ENCODE peak calls at places on chromosomes 6 and 20, in seven cellular contexts. L, F, E, H, K, S and W are unnamed samples.

GRCh38 chr6:82836022-82836575 is 229.5 kb downstream of the UBE3D start:
- DNase-seq in K (no peak), E (no peak), S (no peak), H (no peak), L (no peak), F (no peak), W (no peak)

GRCh38 chr6:56073315-56073714 is 174.1 kb downstream of the COL21A1 start:
- DNase-seq in L (no peak), E (no peak), S (no peak), F (peak; percentile 65), K (no peak), H (no peak), W (no peak)

GRCh38 chr6:87139236-87139635 is 16.1 kb upstream of the ZNF292 start:
- DNase-seq in K (no peak), F (peak; percentile 41), E (peak; percentile 60), L (peak; percentile 53), H (peak; percentile 30), S (no peak), W (peak; percentile 56)

GRCh38 chr6:36336779-36337194 is at the start of gene BNIP5:
- DNase-seq in F (no peak), E (no peak), L (no peak), K (no peak), H (no peak), S (no peak), W (no peak)

GRCh38 chr20:957544-957943 is 41.4 kb upstream of the ANGPT4 start:
- DNase-seq in K (no peak), F (peak; percentile 5), S (no peak), H (no peak), L (peak; percentile 26), E (no peak), W (no peak)

GRCh38 chr6:105839266-105839665 is 246.9 kb upstream of the PRDM1 start:
- DNase-seq in F (no peak), L (no peak), E (no peak), S (no peak), H (no peak), K (no peak), W (no peak)

GRCh38 chr6:131523988-131524673 is 48.9 kb upstream of the ARG1 start:
- DNase-seq in S (no peak), E (no peak), L (no peak), K (no peak), H (no peak), F (no peak), W (no peak)

GRCh38 chr6:25694366-25694765 is 42.4 kb downstream of the SCGN start:
- DNase-seq in L (no peak), S (no peak), F (no peak), E (no peak), H (no peak), K (no peak), W (no peak)

GRCh38 chr6:51753635-51754034 is 333.8 kb downstream of the PKHD1 start:
- DNase-seq in H (no peak), K (no peak), E (no peak), L (peak; percentile 80), S (no peak), F (no peak), W (no peak)

GRCh38 chr6:116371384-116372209 is 850 bp downstream of the DSE start:
- DNase-seq in H (no peak), K (peak; percentile 81), S (no peak), E (peak; percentile 49), L (peak; percentile 91), F (peak; percentile 91), W (peak; percentile 27)

GRCh38 chr20:32674362-32674789 is 635 bp upstream of the C20orf203 start:
- DNase-seq in S (no peak), L (peak; percentile 67), F (peak; percentile 37), K (no peak), H (peak; percentile 49), E (peak; percentile 69), W (peak; percentile 77)

GRCh38 chr6:75368151-75368779 is 83.7 kb upstream of the TMEM30A start:
- DNase-seq in S (no peak), K (no peak), H (no peak), F (no peak), E (no peak), L (peak; percentile 76), W (no peak)

GRCh38 chr6:95091823-95092436 is 485.4 kb upstream of the MANEA start:
- DNase-seq in K (no peak), H (no peak), S (no peak), E (no peak), L (peak; percentile 61), F (peak; percentile 39), W (no peak)

GRCh38 chr6:35190306-35190705 is 23.4 kb upstream of the SCUBE3 start:
- DNase-seq in E (no peak), H (no peak), S (no peak), F (no peak), K (no peak), L (no peak), W (no peak)

GRCh38 chr20:24911461-24911860 is 37.6 kb upstream of the CST7 start:
- DNase-seq in K (no peak), S (peak; percentile 40), E (no peak), F (no peak), L (no peak), H (no peak), W (peak; percentile 19)

GRCh38 chr6:10968776-10969175 is 75.3 kb downstream of the ELOVL2 start:
- DNase-seq in E (no peak), F (peak; percentile 83), K (no peak), L (no peak), H (no peak), S (no peak), W (no peak)

GRCh38 chr6:105384004-105384403 is 18.9 kb downstream of the PREP start:
- DNase-seq in L (no peak), H (no peak), F (no peak), K (no peak), S (no peak), E (no peak), W (no peak)

GRCh38 chr6:13604135-13604534 is 11.0 kb upstream of the NOL7 start:
- DNase-seq in E (no peak), K (no peak), L (no peak), H (no peak), F (no peak), S (no peak), W (no peak)

GRCh38 chr6:163162007-163162873 is 252.3 kb upstream of the QKI start:
- DNase-seq in S (no peak), K (no peak), E (no peak), H (no peak), L (no peak), F (no peak), W (no peak)

GRCh38 chr6:135503703-135504475 is 6.3 kb upstream of the AHI1 start:
- DNase-seq in S (no peak), K (no peak), H (no peak), L (peak; percentile 2), E (no peak), F (no peak), W (no peak)

GRCh38 chr6:137867685-137868509 is 838 bp downstream of the TNFAIP3 start:
- DNase-seq in L (peak; percentile 80), S (no peak), H (no peak), E (peak; percentile 74), F (no peak), K (peak; percentile 56), W (peak; percentile 46)
- H3K27ac ChIP-seq in L (no peak overlapping the region), S (peak overlapping the region; percentile 89), H (peak overlapping the region; percentile 99), E (peak overlapping the region; percentile 97), F (peak overlapping the region; percentile 69), K (peak overlapping the region; percentile 88), W (peak overlapping the region; percentile 95)

GRCh38 chr20:36804425-36804824 is 30.9 kb upstream of the DSN1 start:
- DNase-seq in H (no peak), S (no peak), K (no peak), F (no peak), L (no peak), E (no peak), W (no peak)

GRCh38 chr20:36800410-36800809 is 26.8 kb upstream of the DSN1 start:
- DNase-seq in E (no peak), S (no peak), H (no peak), K (no peak), F (no peak), L (no peak), W (no peak)

GRCh38 chr20:36806049-36806448 is 32.5 kb upstream of the DSN1 start:
- DNase-seq in E (no peak), K (no peak), F (no peak), L (no peak), H (no peak), S (no peak), W (no peak)

GRCh38 chr20:36805396-36805795 is 31.8 kb upstream of the DSN1 start:
- DNase-seq in E (no peak), H (no peak), F (no peak), S (no peak), K (no peak), L (no peak), W (no peak)

DNA sequence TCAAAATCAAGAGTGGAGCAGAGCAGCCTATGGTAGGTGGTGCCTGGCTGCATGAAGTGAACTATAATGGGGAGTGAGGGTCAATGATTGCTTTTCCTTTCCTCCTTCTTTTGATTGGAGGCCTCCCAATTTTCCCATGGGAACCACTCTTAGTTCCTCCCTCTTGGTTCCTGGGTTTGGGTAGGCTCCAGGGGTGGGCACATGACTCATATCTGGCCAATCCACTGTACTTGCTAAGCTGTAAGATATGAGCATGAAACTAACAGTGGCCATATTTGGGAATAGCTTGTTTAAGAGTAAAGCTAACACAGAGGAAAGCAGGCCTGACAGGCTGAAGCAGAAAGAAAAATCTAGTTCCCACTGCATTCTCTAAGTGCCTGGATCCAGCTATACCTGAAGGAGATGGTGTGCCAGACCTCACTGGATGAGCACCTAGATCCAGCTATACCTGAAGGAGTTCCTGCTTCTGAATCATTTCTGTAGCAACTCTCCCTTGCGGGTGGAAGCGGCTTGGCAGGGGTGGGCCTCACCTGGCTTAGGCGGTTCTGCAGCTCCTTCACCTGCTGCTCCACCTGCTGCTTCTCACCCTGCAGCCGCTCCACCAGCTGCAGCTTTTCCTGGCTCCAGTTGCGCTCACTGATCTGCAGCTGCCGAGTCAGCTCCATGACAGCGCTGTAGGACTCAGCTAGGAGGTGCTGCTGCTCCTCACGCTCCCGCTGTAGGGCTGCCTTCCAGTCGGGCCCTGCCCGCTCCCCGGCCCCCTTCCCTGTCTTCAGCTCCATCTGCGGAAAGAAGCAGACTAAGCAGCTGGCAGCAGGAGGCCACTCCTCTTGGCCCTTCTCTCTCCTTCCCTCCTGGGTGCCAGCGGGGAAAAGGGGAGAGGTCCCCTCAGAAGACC is 29.0 kb upstream of the DSN1 start:
- DNase-seq in E (no peak), F (peak; percentile 71), L (no peak), K (no peak), S (no peak), H (no peak), W (no peak)
- H3K4me3 ChIP-seq in E (no peak overlapping the region), F (no peak overlapping the region), L (no peak overlapping the region), K (no peak overlapping the region), S (no peak overlapping the region), H (no peak overlapping the region), W (no peak overlapping the region)

GRCh38 chr6:125831660-125832059 is 40.9 kb downstream of the NCOA7 start:
- DNase-seq in S (no peak), H (no peak), L (no peak), K (no peak), F (no peak), E (no peak), W (no peak)
- H3K27ac ChIP-seq in S (no peak overlapping the region), H (peak overlapping the region; percentile 47), L (no peak overlapping the region), K (no peak overlapping the region), F (no peak overlapping the region), E (no peak overlapping the region), W (no peak overlapping the region)

DNA sequence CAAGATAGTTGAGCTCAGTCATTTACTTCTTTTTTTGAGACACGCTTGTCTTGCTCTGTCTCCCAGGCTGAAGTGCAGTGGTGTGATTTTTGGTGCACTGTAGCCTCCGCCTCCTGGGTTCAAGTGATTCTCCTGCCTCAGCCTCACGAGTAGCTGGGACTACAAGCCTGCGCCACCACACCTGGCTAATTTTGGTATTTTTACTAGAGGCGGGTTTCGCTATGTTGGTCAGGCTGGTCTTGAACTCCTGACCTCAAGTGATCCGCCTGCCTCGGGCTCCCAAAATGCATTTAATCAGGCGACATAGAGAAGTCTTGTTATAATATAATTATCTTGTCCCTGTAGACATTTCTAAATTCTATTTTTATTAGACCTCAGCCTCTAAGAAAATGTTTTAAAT is 6.1 kb downstream of the AMD1 start:
- DNase-seq in S (no peak), K (no peak), E (no peak), L (no peak), H (no peak), F (no peak), W (no peak)
- H3K4me3 ChIP-seq in S (no peak overlapping the region), K (no peak overlapping the region), E (no peak overlapping the region), L (no peak overlapping the region), H (no peak overlapping the region), F (no peak overlapping the region), W (no peak overlapping the region)